ENCODE peak calls at places on chromosomes 16 and 17, in five cellular contexts. One of them, this sample, is unnamed.

GRCh38 chr16:28183930-28184329 is 27.8 kb downstream of the XPO6 start:
- DNase-seq in RWPE1: no peak
- DNase-seq in psoas muscle: no peak
- DNase-seq in glutamatergic neuron: no peak
- DNase-seq in stomach: no peak
- DNase-seq in this sample: no peak

GRCh38 chr16:6892961-6893360 is 439.7 kb upstream of the RBFOX1 start:
- DNase-seq in RWPE1: no peak
- DNase-seq in glutamatergic neuron: no peak
- DNase-seq in stomach: no peak
- DNase-seq in psoas muscle: no peak
- DNase-seq in this sample: no peak

GRCh38 chr16:29806641-29807425 is 504 bp downstream of the MAZ start:
- DNase-seq in glutamatergic neuron: peak; percentile 68
- DNase-seq in psoas muscle: peak; percentile 67
- DNase-seq in RWPE1: peak; percentile 48
- DNase-seq in stomach: peak; percentile 44
- DNase-seq in this sample: peak; percentile 49

GRCh38 chr16:81492965-81493754 is 48.6 kb downstream of the CMIP start:
- DNase-seq in stomach: no peak
- DNase-seq in glutamatergic neuron: no peak
- DNase-seq in psoas muscle: no peak
- DNase-seq in RWPE1: no peak
- DNase-seq in this sample: no peak

GRCh38 chr16:51818342-51818944 is 667.4 kb upstream of the SALL1 start:
- DNase-seq in glutamatergic neuron: peak; percentile 82
- DNase-seq in stomach: peak; percentile 78
- DNase-seq in psoas muscle: no peak
- DNase-seq in RWPE1: no peak
- DNase-seq in this sample: peak; percentile 58

GRCh38 chr17:13561606-13562270 is 40.0 kb downstream of the HS3ST3A1 start:
- DNase-seq in glutamatergic neuron: no peak
- DNase-seq in stomach: no peak
- DNase-seq in psoas muscle: no peak
- DNase-seq in RWPE1: no peak
- DNase-seq in this sample: no peak

GRCh38 chr17:4950075-4950756 is 703 bp upstream of the ENO3 start:
- DNase-seq in RWPE1: no peak
- DNase-seq in stomach: peak; percentile 61
- DNase-seq in glutamatergic neuron: peak; percentile 45
- DNase-seq in psoas muscle: peak; percentile 77
- DNase-seq in this sample: no peak

GRCh38 chr16:20310421-20311395 is 16.6 kb downstream of the GP2 start:
- DNase-seq in RWPE1: no peak
- DNase-seq in stomach: no peak
- DNase-seq in psoas muscle: no peak
- DNase-seq in glutamatergic neuron: no peak
- DNase-seq in this sample: no peak

GRCh38 chr17:64354824-64355535 is 35.7 kb downstream of the PECAM1 start:
- DNase-seq in glutamatergic neuron: no peak
- DNase-seq in stomach: no peak
- DNase-seq in RWPE1: no peak
- DNase-seq in psoas muscle: no peak
- DNase-seq in this sample: no peak

GRCh38 chr17:63222655-63223054 is 223.5 kb downstream of the CYB561 start:
- DNase-seq in stomach: no peak
- DNase-seq in psoas muscle: no peak
- DNase-seq in RWPE1: no peak
- DNase-seq in glutamatergic neuron: no peak
- DNase-seq in this sample: no peak

GRCh38 chr16:8944113-8944765 is 19.5 kb downstream of the USP7 start:
- DNase-seq in psoas muscle: no peak
- DNase-seq in stomach: no peak
- DNase-seq in RWPE1: no peak
- DNase-seq in glutamatergic neuron: no peak
- DNase-seq in this sample: no peak

GRCh38 chr17:32954477-32954876 is 26.5 kb downstream of the TMEM98 start:
- DNase-seq in psoas muscle: no peak
- DNase-seq in stomach: peak; percentile 90
- DNase-seq in RWPE1: no peak
- DNase-seq in glutamatergic neuron: no peak
- DNase-seq in this sample: no peak

GRCh38 chr16:84194470-84195200 is 3.7 kb downstream of the ADAD2 start:
- DNase-seq in psoas muscle: no peak
- DNase-seq in stomach: no peak
- DNase-seq in RWPE1: no peak
- DNase-seq in glutamatergic neuron: peak; percentile 74
- DNase-seq in this sample: no peak

GRCh38 chr17:82775033-82775823 is 23.4 kb downstream of the TBCD start:
- DNase-seq in RWPE1: peak; percentile 81
- DNase-seq in psoas muscle: peak; percentile 71
- DNase-seq in glutamatergic neuron: peak; percentile 86
- DNase-seq in stomach: peak; percentile 83
- DNase-seq in this sample: peak; percentile 61

GRCh38 chr17:38958326-38958725 is 8.9 kb downstream of the FBXO47 start:
- DNase-seq in glutamatergic neuron: no peak
- DNase-seq in stomach: no peak
- DNase-seq in psoas muscle: no peak
- DNase-seq in RWPE1: no peak
- DNase-seq in this sample: no peak

GRCh38 chr17:64694207-64694606 is 32.1 kb upstream of the SMURF2 start:
- DNase-seq in psoas muscle: peak; percentile 61
- DNase-seq in glutamatergic neuron: no peak
- DNase-seq in RWPE1: no peak
- DNase-seq in stomach: peak; percentile 87
- DNase-seq in this sample: no peak

GRCh38 chr17:1071103-1071825 is 74.3 kb downstream of the TIMM22 start:
- DNase-seq in RWPE1: no peak
- DNase-seq in stomach: no peak
- DNase-seq in psoas muscle: peak; percentile 12
- DNase-seq in glutamatergic neuron: no peak
- DNase-seq in this sample: no peak

GRCh38 chr17:62807812-62808575 is at the start of gene MARCHF10:
- DNase-seq in RWPE1: peak; percentile 51
- DNase-seq in stomach: peak; percentile 28
- DNase-seq in glutamatergic neuron: peak; percentile 36
- DNase-seq in psoas muscle: no peak
- DNase-seq in this sample: no peak

GRCh38 chr16:50308237-50308965 is 42.0 kb downstream of the ADCY7 start:
- DNase-seq in RWPE1: no peak
- DNase-seq in psoas muscle: no peak
- DNase-seq in stomach: peak; percentile 22
- DNase-seq in glutamatergic neuron: no peak
- DNase-seq in this sample: no peak

GRCh38 chr16:31269541-31269940 is 9.8 kb downstream of the ITGAM start:
- DNase-seq in stomach: no peak
- DNase-seq in psoas muscle: no peak
- DNase-seq in RWPE1: no peak
- DNase-seq in glutamatergic neuron: no peak
- DNase-seq in this sample: no peak

GRCh38 chr17:1275962-1276736 is 3.3 kb upstream of the TRARG1 start:
- DNase-seq in psoas muscle: peak; percentile 70
- DNase-seq in stomach: peak; percentile 73
- DNase-seq in glutamatergic neuron: peak; percentile 88
- DNase-seq in RWPE1: peak; percentile 50
- DNase-seq in this sample: peak; percentile 84

GRCh38 chr17:19392303-19392702 is 5.3 kb upstream of the MFAP4 start:
- DNase-seq in stomach: no peak
- DNase-seq in psoas muscle: no peak
- DNase-seq in glutamatergic neuron: no peak
- DNase-seq in RWPE1: no peak
- DNase-seq in this sample: no peak

GRCh38 chr17:30005709-30006320 is 64.4 kb downstream of the EFCAB5 start:
- DNase-seq in glutamatergic neuron: no peak
- DNase-seq in stomach: no peak
- DNase-seq in psoas muscle: no peak
- DNase-seq in RWPE1: peak; percentile 18
- DNase-seq in this sample: no peak

GRCh38 chr17:79944821-79945391 is 90.8 kb downstream of the TBC1D16 start:
- DNase-seq in psoas muscle: peak; percentile 8
- DNase-seq in stomach: no peak
- DNase-seq in glutamatergic neuron: no peak
- DNase-seq in RWPE1: no peak
- DNase-seq in this sample: no peak

GRCh38 chr17:50149425-50150353 is 788 bp downstream of the PPP1R9B start:
- DNase-seq in RWPE1: no peak
- DNase-seq in stomach: peak; percentile 77
- DNase-seq in psoas muscle: peak; percentile 68
- DNase-seq in glutamatergic neuron: peak; percentile 63
- DNase-seq in this sample: peak; percentile 45

GRCh38 chr16:5215911-5216310 is 118.3 kb upstream of the EEF2KMT start:
- DNase-seq in stomach: no peak
- DNase-seq in psoas muscle: no peak
- DNase-seq in glutamatergic neuron: no peak
- DNase-seq in RWPE1: no peak
- DNase-seq in this sample: no peak

GRCh38 chr17:82569621-82570020 is 50.1 kb downstream of the FOXK2 start:
- DNase-seq in stomach: no peak
- DNase-seq in glutamatergic neuron: no peak
- DNase-seq in RWPE1: no peak
- DNase-seq in psoas muscle: no peak
- DNase-seq in this sample: no peak

GRCh38 chr17:58531661-58532554 is 17.5 kb upstream of the MTMR4 start:
- DNase-seq in RWPE1: peak; percentile 62
- DNase-seq in stomach: peak; percentile 68
- DNase-seq in glutamatergic neuron: peak; percentile 74
- DNase-seq in psoas muscle: peak; percentile 63
- DNase-seq in this sample: peak; percentile 40

GRCh38 chr17:81412490-81413093 is 17.3 kb downstream of the BAHCC1 start:
- DNase-seq in glutamatergic neuron: no peak
- DNase-seq in psoas muscle: no peak
- DNase-seq in stomach: no peak
- DNase-seq in RWPE1: no peak
- DNase-seq in this sample: no peak

GRCh38 chr17:12691173-12691572 is 25.5 kb downstream of the MYOCD start:
- DNase-seq in stomach: no peak
- DNase-seq in RWPE1: no peak
- DNase-seq in glutamatergic neuron: no peak
- DNase-seq in psoas muscle: peak; percentile 15
- DNase-seq in this sample: no peak

GRCh38 chr17:68326681-68327080 is 35.4 kb downstream of the ARSG start:
- DNase-seq in glutamatergic neuron: no peak
- DNase-seq in psoas muscle: no peak
- DNase-seq in stomach: no peak
- DNase-seq in RWPE1: no peak
- DNase-seq in this sample: no peak

GRCh38 chr16:84308120-84308519 is 13.4 kb downstream of the WFDC1 start:
- DNase-seq in glutamatergic neuron: peak; percentile 83
- DNase-seq in stomach: peak; percentile 32
- DNase-seq in RWPE1: peak; percentile 14
- DNase-seq in psoas muscle: peak; percentile 25
- DNase-seq in this sample: peak; percentile 53

GRCh38 chr17:36149296-36149820 is 27.1 kb downstream of the TBC1D3B start:
- DNase-seq in stomach: no peak
- DNase-seq in glutamatergic neuron: no peak
- DNase-seq in psoas muscle: peak; percentile 54
- DNase-seq in RWPE1: no peak
- DNase-seq in this sample: no peak

GRCh38 chr17:3613139-3613538 is 3.9 kb upstream of the TRPV1 start:
- DNase-seq in RWPE1: no peak
- DNase-seq in glutamatergic neuron: no peak
- DNase-seq in stomach: no peak
- DNase-seq in psoas muscle: no peak
- DNase-seq in this sample: no peak

DNA sequence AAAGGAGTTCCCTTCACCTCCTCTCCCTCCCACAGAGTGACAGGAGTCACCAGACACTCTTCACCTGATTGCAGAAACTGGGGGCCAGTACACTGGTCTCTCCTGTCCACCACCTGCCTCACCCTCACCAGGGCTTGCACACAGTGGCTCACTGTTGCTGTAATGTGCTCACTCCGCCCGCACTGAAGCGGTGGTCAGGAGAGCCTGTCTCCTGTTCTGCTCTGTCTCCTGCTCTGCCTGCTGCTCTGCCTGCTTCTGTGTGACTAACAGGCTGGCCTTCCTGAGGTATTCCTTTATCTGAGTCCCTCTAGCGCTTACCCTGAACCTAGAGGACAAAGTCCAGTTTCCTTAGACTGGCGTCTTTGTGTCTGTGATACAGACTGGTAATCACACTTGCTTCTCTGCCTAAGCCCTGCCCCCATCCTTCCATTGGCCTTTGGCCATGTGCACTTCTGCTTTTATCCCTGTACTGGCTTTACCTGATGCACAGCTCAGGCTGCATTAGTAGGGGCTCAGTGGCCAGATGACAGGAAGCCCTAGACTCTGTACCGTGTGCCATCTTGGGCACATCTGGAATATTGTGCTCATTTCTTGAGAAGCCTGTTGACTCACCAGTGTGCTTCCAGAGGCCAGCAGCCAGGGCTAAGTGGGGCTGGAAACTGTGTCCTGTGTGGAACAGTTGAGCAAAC is 13.3 kb downstream of the PROCA1 start:
- DNase-seq in glutamatergic neuron: no peak
- DNase-seq in psoas muscle: no peak
- DNase-seq in stomach: peak; percentile 76
- DNase-seq in RWPE1: no peak
- DNase-seq in this sample: no peak
- TF ChIP-seq CTCF in glutamatergic neuron: no peak
- TF ChIP-seq CTCF in psoas muscle: no peak
- TF ChIP-seq CTCF in stomach: no peak
- TF ChIP-seq CTCF in RWPE1: no peak
- TF ChIP-seq CTCF in this sample: no peak

GRCh38 chr17:48927978-48928716 is 16.5 kb downstream of the SNF8 start:
- DNase-seq in RWPE1: no peak
- DNase-seq in glutamatergic neuron: no peak
- DNase-seq in psoas muscle: no peak
- DNase-seq in stomach: no peak
- DNase-seq in this sample: no peak

GRCh38 chr17:48928876-48929811 is 15.5 kb downstream of the SNF8 start:
- DNase-seq in stomach: no peak
- DNase-seq in RWPE1: no peak
- DNase-seq in glutamatergic neuron: no peak
- DNase-seq in psoas muscle: no peak
- DNase-seq in this sample: no peak

GRCh38 chr17:48930435-48930873 is 14.2 kb downstream of the SNF8 start:
- DNase-seq in glutamatergic neuron: peak; percentile 20
- DNase-seq in stomach: no peak
- DNase-seq in RWPE1: no peak
- DNase-seq in psoas muscle: no peak
- DNase-seq in this sample: no peak

GRCh38 chr17:48933035-48933434 is 11.6 kb downstream of the SNF8 start:
- DNase-seq in psoas muscle: no peak
- DNase-seq in glutamatergic neuron: no peak
- DNase-seq in stomach: no peak
- DNase-seq in RWPE1: no peak
- DNase-seq in this sample: no peak

GRCh38 chr17:48929812-48930165 is 14.9 kb downstream of the SNF8 start:
- DNase-seq in glutamatergic neuron: no peak
- DNase-seq in RWPE1: no peak
- DNase-seq in stomach: no peak
- DNase-seq in psoas muscle: no peak
- DNase-seq in this sample: no peak
- TF ChIP-seq CTCF in glutamatergic neuron: no peak
- TF ChIP-seq CTCF in RWPE1: no peak
- TF ChIP-seq CTCF in stomach: no peak
- TF ChIP-seq CTCF in psoas muscle: no peak
- TF ChIP-seq CTCF in this sample: no peak

GRCh38 chr16:57906385-57907316 is 64.3 kb downstream of the CNGB1 start:
- DNase-seq in stomach: no peak
- DNase-seq in glutamatergic neuron: no peak
- DNase-seq in psoas muscle: no peak
- DNase-seq in RWPE1: no peak
- DNase-seq in this sample: peak; percentile 25
- TF ChIP-seq CTCF in stomach: peak; percentile 34
- TF ChIP-seq CTCF in glutamatergic neuron: no peak
- TF ChIP-seq CTCF in psoas muscle: no peak
- TF ChIP-seq CTCF in RWPE1: peak; percentile 68
- TF ChIP-seq CTCF in this sample: peak; percentile 49

GRCh38 chr17:7416323-7416722 is 3.8 kb upstream of the SPEM1 start:
- DNase-seq in RWPE1: no peak
- DNase-seq in psoas muscle: no peak
- DNase-seq in stomach: no peak
- DNase-seq in glutamatergic neuron: no peak
- DNase-seq in this sample: no peak
- TF ChIP-seq CTCF in RWPE1: no peak
- TF ChIP-seq CTCF in psoas muscle: no peak
- TF ChIP-seq CTCF in stomach: no peak
- TF ChIP-seq CTCF in glutamatergic neuron: no peak
- TF ChIP-seq CTCF in this sample: no peak

This sample was measured in neural crest cell.